ENCODE peak calls at places on chromosome 15, in eight cellular contexts. H is omental fat pad, I is thoracic aorta, E is RWPE1, S is cardiac muscle cell, D is OCI-LY7, P is coronary artery, L is IMR-90. W is an unnamed sample.

GRCh38 chr15:89680282-89680873 is 1.2 kb upstream of the PLIN1 start:
- DNase-seq in H (no peak), I (no peak), E (no peak), S (no peak), D (no peak), P (peak; percentile 91), L (peak; percentile 67), W (no peak)

GRCh38 chr15:45448516-45448915 is 70.2 kb upstream of the GATM start:
- DNase-seq in H (no peak), I (no peak), E (no peak), S (no peak), D (no peak), P (no peak), L (peak; percentile 28), W (no peak)

GRCh38 chr15:76875911-76876310 is 29.2 kb downstream of the SCAPER start:
- DNase-seq in H (no peak), I (no peak), E (no peak), S (no peak), D (no peak), P (no peak), L (no peak), W (no peak)

GRCh38 chr15:60673918-60674558 is 195.1 kb upstream of the ICE2 start:
- DNase-seq in H (peak; percentile 50), I (peak; percentile 41), E (peak; percentile 89), S (no peak), D (no peak), P (peak; percentile 78), L (peak; percentile 96), W (no peak)

GRCh38 chr15:100968043-100968966 is 49.1 kb downstream of the LRRK1 start:
- DNase-seq in H (no peak), I (no peak), E (no peak), S (no peak), D (no peak), P (no peak), L (peak; percentile 81), W (no peak)

GRCh38 chr15:71124937-71125755 is 9.9 kb downstream of the THSD4 start:
- DNase-seq in H (no peak), I (no peak), E (no peak), S (no peak), D (no peak), P (no peak), L (no peak), W (no peak)

GRCh38 chr15:75827691-75828090 is 15.6 kb upstream of the UBE2Q2 start:
- DNase-seq in H (no peak), I (no peak), E (peak; percentile 91), S (no peak), D (no peak), P (no peak), L (no peak), W (no peak)

GRCh38 chr15:82314769-82315518 is 34.3 kb downstream of the GOLGA6L10 start:
- DNase-seq in H (no peak), I (no peak), E (no peak), S (no peak), D (no peak), P (peak; percentile 70), L (no peak), W (peak; percentile 95)

GRCh38 chr15:50066202-50066601 is 52.8 kb downstream of the ATP8B4 start:
- DNase-seq in H (no peak), I (no peak), E (no peak), S (no peak), D (no peak), P (no peak), L (peak; percentile 32), W (no peak)

DNA sequence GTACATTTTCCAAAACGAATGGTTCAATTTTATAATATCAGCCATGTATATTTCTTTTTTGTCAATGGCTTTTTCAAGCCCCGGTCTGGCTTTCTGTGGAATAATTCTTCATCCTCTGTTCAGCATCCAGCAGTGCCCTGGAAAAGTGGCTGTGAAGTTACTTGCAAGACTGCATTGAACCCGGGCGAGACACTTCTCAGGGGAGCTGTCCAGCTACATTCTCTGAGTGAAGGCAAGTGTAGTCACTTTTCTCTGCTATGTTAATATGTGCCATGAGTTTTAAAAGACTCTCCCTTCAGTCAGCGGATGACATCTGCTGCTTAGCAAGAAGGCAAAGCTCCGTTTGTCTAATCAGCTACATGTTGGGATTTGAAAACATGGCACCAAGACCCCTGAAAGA is 81.3 kb upstream of the RGMA start:
- DNase-seq in H (no peak), I (no peak), E (no peak), S (peak; percentile 60), D (no peak), P (no peak), L (no peak), W (no peak)
- TF ChIP-seq CTCF in H (no peak), I (no peak), E (no peak), S (no peak), D (no peak), P (no peak), L (no peak), W (no peak)

DNA sequence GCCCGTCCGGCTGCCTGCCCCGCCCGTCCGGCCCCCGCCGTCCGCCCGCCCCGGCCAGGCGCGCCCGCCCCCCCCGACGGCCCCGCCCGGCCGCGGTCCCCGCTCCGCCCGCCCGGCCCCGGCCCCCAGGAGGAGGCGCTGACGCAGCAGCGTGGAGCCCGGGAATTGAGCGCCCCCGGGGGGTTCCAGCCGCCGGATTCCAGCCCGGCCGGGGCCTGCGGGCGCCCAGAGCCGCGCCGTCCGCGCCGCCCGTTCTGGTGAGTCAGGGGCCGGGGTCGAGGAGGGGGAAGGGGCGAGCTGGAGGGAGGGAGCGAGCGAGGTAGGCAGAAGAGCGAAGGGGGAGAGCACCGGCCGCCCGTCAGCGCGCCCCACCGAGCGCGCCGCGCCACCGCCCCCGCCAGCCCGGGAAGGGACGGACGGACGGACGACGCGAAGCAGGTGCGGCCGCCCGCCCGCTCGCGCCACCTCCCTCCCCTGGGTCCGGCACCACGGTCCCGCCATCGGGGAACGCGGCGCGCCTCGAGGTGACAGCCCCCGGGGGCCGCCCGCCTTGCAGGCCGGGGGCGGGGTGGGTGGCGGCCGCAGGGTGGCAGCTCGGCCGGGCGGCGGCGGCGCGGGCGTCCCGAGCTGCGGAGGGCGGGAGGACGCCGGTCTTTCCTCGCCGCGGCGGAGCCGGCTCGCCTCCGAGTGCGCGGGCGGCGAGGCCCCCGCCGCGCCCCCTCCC is 421 bp downstream of the BAHD1 start:
- DNase-seq in H (no peak), I (no peak), E (no peak), S (peak; percentile 53), D (peak; percentile 43), P (no peak), L (no peak), W (no peak)
- TF ChIP-seq CTCF in H (no peak), I (no peak), E (peak; percentile 65), S (no peak), D (peak; percentile 3), P (no peak), L (peak; percentile 32), W (no peak)

DNA sequence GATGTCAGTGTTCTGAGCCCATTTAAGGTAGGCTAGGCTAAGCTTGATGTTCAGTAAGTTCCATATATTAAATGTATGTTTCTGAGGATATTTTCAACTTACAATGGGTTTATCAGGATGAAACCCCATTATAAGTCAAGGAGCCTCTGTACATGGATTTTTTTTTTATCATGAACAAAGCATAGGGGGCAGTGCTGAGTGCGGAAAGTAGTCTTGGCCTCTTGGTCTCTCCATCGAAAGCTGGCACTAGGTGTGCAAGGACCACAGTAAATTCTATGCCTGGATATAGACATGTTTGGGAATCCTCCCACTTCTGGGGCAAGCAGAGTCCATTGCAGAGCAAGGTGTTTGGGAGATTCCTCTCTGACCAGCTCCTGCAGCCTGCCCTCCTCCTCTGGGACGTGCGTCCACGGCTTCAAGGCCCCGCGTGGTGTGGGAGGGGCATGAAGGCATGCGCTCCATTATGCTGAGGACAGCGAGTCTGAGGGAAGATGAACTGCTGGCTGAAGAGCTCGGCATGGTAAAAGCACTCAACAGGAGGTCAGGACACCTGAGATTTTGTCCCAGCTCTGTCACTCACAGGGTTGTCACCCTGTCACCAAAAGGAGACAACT is 122.9 kb upstream of the LIPC start:
- DNase-seq in H (no peak), I (no peak), E (no peak), S (no peak), D (no peak), P (no peak), L (no peak), W (no peak)
- TF ChIP-seq CTCF in H (no peak), I (no peak), E (no peak), S (no peak), D (peak; percentile 54), P (no peak), L (no peak), W (no peak)

DNA sequence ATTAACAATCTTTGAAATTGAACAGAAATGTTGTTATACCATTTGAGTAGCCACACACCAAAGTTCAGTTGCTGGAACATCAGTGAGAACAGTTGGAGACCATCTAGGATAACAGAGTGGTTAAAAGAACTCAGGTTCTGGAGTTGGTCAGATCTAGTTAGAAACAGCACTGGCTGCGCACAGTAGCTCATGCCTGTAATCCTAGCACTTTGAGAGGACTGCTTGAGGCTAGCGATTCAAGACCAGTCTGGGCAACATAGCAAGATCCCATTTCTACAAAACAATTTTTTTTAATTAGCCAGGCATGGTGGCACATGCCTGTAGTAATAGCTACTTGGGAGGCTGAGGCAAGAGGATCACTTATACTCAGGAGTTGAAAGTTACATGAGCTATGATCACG is 7.6 kb upstream of the PKM start:
- DNase-seq in H (no peak), I (no peak), E (no peak), S (no peak), D (no peak), P (no peak), L (no peak), W (no peak)
- TF ChIP-seq CTCF in H (no peak), I (no peak), E (no peak), S (no peak), D (no peak), P (no peak), L (no peak), W (no peak)

GRCh38 chr15:80183886-80184285 is 31.1 kb downstream of the FAH start:
- DNase-seq in H (no peak), I (no peak), E (no peak), S (no peak), D (no peak), P (no peak), L (peak; percentile 13), W (no peak)
- TF ChIP-seq CTCF in H (no peak), I (no peak), E (no peak), S (no peak), D (peak; percentile 39), P (no peak), L (no peak), W (no peak)

GRCh38 chr15:37678124-37678523 is 256.3 kb upstream of the TMCO5A start:
- DNase-seq in H (no peak), I (no peak), E (no peak), S (no peak), D (no peak), P (no peak), L (no peak), W (no peak)

GRCh38 chr15:37679627-37680026 is 254.8 kb upstream of the TMCO5A start:
- DNase-seq in H (no peak), I (no peak), E (no peak), S (no peak), D (no peak), P (no peak), L (no peak), W (no peak)

GRCh38 chr15:37682304-37682703 is 252.1 kb upstream of the TMCO5A start:
- DNase-seq in H (no peak), I (no peak), E (peak; percentile 5), S (no peak), D (peak; percentile 8), P (no peak), L (peak; percentile 27), W (no peak)
- TF ChIP-seq CTCF in H (no peak), I (no peak), E (no peak), S (peak; percentile 27), D (peak; percentile 57), P (no peak), L (peak; percentile 36), W (no peak)

GRCh38 chr15:51286816-51287215 is 51.6 kb downstream of the CYP19A1 start:
- DNase-seq in H (no peak), I (no peak), E (no peak), S (no peak), D (no peak), P (no peak), L (no peak), W (no peak)
- TF ChIP-seq CTCF in H (no peak), I (no peak), E (no peak), S (no peak), D (no peak), P (no peak), L (no peak), W (no peak)

W was measured in vagina.